ENCODE peak calls at places on chromosome 9, in four cellular contexts. F is smooth muscle cell of the brain vasculature; O is cardiac muscle cell; C is activated naive CD8-positive, alpha-beta T cell treated with anti-CD3 and anti-CD28 coated beads for 36 hours. W is an unnamed sample.

GRCh38 chr9:136309101-136309801 is 5.4 kb upstream of the CCDC187 start:
- DNase-seq in C (no peak), F (no peak), O (no peak), W (no peak)

GRCh38 chr9:93826209-93826608 is 128.9 kb downstream of the BARX1 start:
- DNase-seq in F (no peak), O (no peak), C (peak; percentile 55), W (no peak)

GRCh38 chr9:99140685-99141314 is 35.9 kb downstream of the TGFBR1 start:
- DNase-seq in C (peak; percentile 33), F (peak; percentile 36), O (peak; percentile 81), W (peak; percentile 67)

GRCh38 chr9:100575765-100576368 is 2.0 kb upstream of the CAVIN4 start:
- DNase-seq in C (no peak), F (no peak), O (peak; percentile 54), W (no peak)

GRCh38 chr9:103242025-103242424 is 246.9 kb downstream of the CYLC2 start:
- DNase-seq in C (no peak), F (no peak), O (no peak), W (no peak)

GRCh38 chr9:27572918-27573698 is at the start of gene C9orf72:
- DNase-seq in C (peak; percentile 87), F (no peak), O (no peak), W (peak; percentile 80)

GRCh38 chr9:82022121-82022520 is 33.5 kb downstream of the SPATA31D1 start:
- DNase-seq in C (no peak), F (no peak), O (no peak), W (no peak)

GRCh38 chr9:135209136-135209535 is 121.7 kb downstream of the OLFM1 start:
- DNase-seq in O (no peak), F (no peak), C (no peak), W (no peak)

GRCh38 chr9:1939926-1940368 is 75.2 kb upstream of the SMARCA2 start:
- DNase-seq in C (peak; percentile 32), O (peak; percentile 11), F (no peak), W (peak; percentile 51)

GRCh38 chr9:126605792-126606482 is 7.8 kb upstream of the LMX1B start:
- DNase-seq in C (no peak), O (peak; percentile 17), F (no peak), W (no peak)

GRCh38 chr9:16515207-16515606 is 355.3 kb downstream of the BNC2 start:
- DNase-seq in O (no peak), C (no peak), F (no peak), W (no peak)

GRCh38 chr9:130421802-130422276 is 22.9 kb upstream of the ASS1 start:
- DNase-seq in F (peak; percentile 92), O (peak; percentile 59), C (no peak), W (no peak)

GRCh38 chr9:87270241-87271234 is 227.1 kb upstream of the DAPK1 start:
- DNase-seq in C (no peak), F (peak; percentile 50), O (peak; percentile 73), W (no peak)

GRCh38 chr9:83715221-83715620 is 7.5 kb upstream of the UBQLN1 start:
- DNase-seq in F (no peak), O (no peak), C (no peak), W (no peak)

GRCh38 chr9:137085918-137086530 is 761 bp upstream of the MAN1B1 start:
- DNase-seq in C (peak; percentile 44), F (no peak), O (peak; percentile 37), W (no peak)

GRCh38 chr9:137339045-137339444 is 37.0 kb upstream of the NRARP start:
- DNase-seq in C (no peak), O (peak; percentile 40), F (no peak), W (no peak)